ENCODE peak calls at places on chromosomes 7 and 10, in four cellular contexts. One of them, this sample, is unnamed.

GRCh38 chr10:4191354-4191753 is 406.3 kb upstream of the KLF6 start:
- DNase-seq in T-helper 2 cell: no peak
- DNase-seq in OCI-LY7: no peak
- DNase-seq in activated CD4-positive, alpha-beta memory T cell treated with anti-CD3 and anti-CD28 coated beads for 36 hours: no peak
- DNase-seq in this sample: no peak

GRCh38 chr7:136326045-136326610 is 349.0 kb upstream of the MTPN start:
- DNase-seq in T-helper 2 cell: peak
- DNase-seq in OCI-LY7: no peak
- DNase-seq in activated CD4-positive, alpha-beta memory T cell treated with anti-CD3 and anti-CD28 coated beads for 36 hours: no peak
- DNase-seq in this sample: peak

GRCh38 chr10:102674566-102674965 is 30.3 kb downstream of the TRIM8 start:
- DNase-seq in T-helper 2 cell: peak
- DNase-seq in OCI-LY7: no peak
- DNase-seq in activated CD4-positive, alpha-beta memory T cell treated with anti-CD3 and anti-CD28 coated beads for 36 hours: no peak
- DNase-seq in this sample: no peak

GRCh38 chr10:25843551-25844170 is 90.4 kb upstream of the MYO3A start:
- DNase-seq in T-helper 2 cell: no peak
- DNase-seq in OCI-LY7: no peak
- DNase-seq in activated CD4-positive, alpha-beta memory T cell treated with anti-CD3 and anti-CD28 coated beads for 36 hours: no peak
- DNase-seq in this sample: no peak

GRCh38 chr10:102476466-102477141 is 25.3 kb upstream of the C10orf95 start:
- DNase-seq in T-helper 2 cell: peak
- DNase-seq in OCI-LY7: no peak
- DNase-seq in activated CD4-positive, alpha-beta memory T cell treated with anti-CD3 and anti-CD28 coated beads for 36 hours: no peak
- DNase-seq in this sample: no peak

GRCh38 chr7:45065031-45065995 is 23.5 kb downstream of the NACAD start:
- DNase-seq in T-helper 2 cell: no peak
- DNase-seq in OCI-LY7: no peak
- DNase-seq in activated CD4-positive, alpha-beta memory T cell treated with anti-CD3 and anti-CD28 coated beads for 36 hours: no peak
- DNase-seq in this sample: no peak

GRCh38 chr7:136142583-136142982 is 165.4 kb upstream of the MTPN start:
- DNase-seq in T-helper 2 cell: no peak
- DNase-seq in OCI-LY7: no peak
- DNase-seq in activated CD4-positive, alpha-beta memory T cell treated with anti-CD3 and anti-CD28 coated beads for 36 hours: no peak
- DNase-seq in this sample: no peak

GRCh38 chr10:95920798-95921426 is 13.1 kb downstream of the CC2D2B start:
- DNase-seq in T-helper 2 cell: no peak
- DNase-seq in OCI-LY7: no peak
- DNase-seq in activated CD4-positive, alpha-beta memory T cell treated with anti-CD3 and anti-CD28 coated beads for 36 hours: no peak
- DNase-seq in this sample: no peak

GRCh38 chr7:117269417-117269816 is 53.4 kb downstream of the WNT2 start:
- DNase-seq in T-helper 2 cell: peak
- DNase-seq in OCI-LY7: no peak
- DNase-seq in activated CD4-positive, alpha-beta memory T cell treated with anti-CD3 and anti-CD28 coated beads for 36 hours: no peak
- DNase-seq in this sample: no peak

GRCh38 chr7:45687721-45688120 is 113.6 kb downstream of the ADCY1 start:
- DNase-seq in T-helper 2 cell: no peak
- DNase-seq in OCI-LY7: no peak
- DNase-seq in activated CD4-positive, alpha-beta memory T cell treated with anti-CD3 and anti-CD28 coated beads for 36 hours: no peak
- DNase-seq in this sample: no peak

GRCh38 chr7:156147104-156147503 is 334.8 kb upstream of the SHH start:
- DNase-seq in T-helper 2 cell: no peak
- DNase-seq in OCI-LY7: no peak
- DNase-seq in activated CD4-positive, alpha-beta memory T cell treated with anti-CD3 and anti-CD28 coated beads for 36 hours: no peak
- DNase-seq in this sample: peak

GRCh38 chr7:18320971-18321567 is 174.5 kb upstream of the HDAC9 start:
- DNase-seq in T-helper 2 cell: peak
- DNase-seq in OCI-LY7: peak
- DNase-seq in activated CD4-positive, alpha-beta memory T cell treated with anti-CD3 and anti-CD28 coated beads for 36 hours: no peak
- DNase-seq in this sample: no peak

GRCh38 chr7:122984021-122984420 is 11.5 kb downstream of the TAS2R16 start:
- DNase-seq in T-helper 2 cell: no peak
- DNase-seq in OCI-LY7: no peak
- DNase-seq in activated CD4-positive, alpha-beta memory T cell treated with anti-CD3 and anti-CD28 coated beads for 36 hours: no peak
- DNase-seq in this sample: no peak

GRCh38 chr7:74002474-74003017 is 25.4 kb upstream of the ELN start:
- DNase-seq in T-helper 2 cell: no peak
- DNase-seq in OCI-LY7: no peak
- DNase-seq in activated CD4-positive, alpha-beta memory T cell treated with anti-CD3 and anti-CD28 coated beads for 36 hours: peak
- DNase-seq in this sample: no peak

GRCh38 chr7:43152696-43153095 is 40.2 kb downstream of the HECW1 start:
- DNase-seq in T-helper 2 cell: no peak
- DNase-seq in OCI-LY7: no peak
- DNase-seq in activated CD4-positive, alpha-beta memory T cell treated with anti-CD3 and anti-CD28 coated beads for 36 hours: no peak
- DNase-seq in this sample: no peak

GRCh38 chr7:134778941-134779740 is at the start of gene CALD1:
- DNase-seq in T-helper 2 cell: no peak
- DNase-seq in OCI-LY7: no peak
- DNase-seq in activated CD4-positive, alpha-beta memory T cell treated with anti-CD3 and anti-CD28 coated beads for 36 hours: no peak
- DNase-seq in this sample: peak

GRCh38 chr7:79749851-79750250 is 296.4 kb upstream of the MAGI2 start:
- DNase-seq in T-helper 2 cell: no peak
- DNase-seq in OCI-LY7: no peak
- DNase-seq in activated CD4-positive, alpha-beta memory T cell treated with anti-CD3 and anti-CD28 coated beads for 36 hours: no peak
- DNase-seq in this sample: no peak

GRCh38 chr7:102916881-102917280 is 4.1 kb downstream of the LRRC17 start:
- DNase-seq in T-helper 2 cell: no peak
- DNase-seq in OCI-LY7: no peak
- DNase-seq in activated CD4-positive, alpha-beta memory T cell treated with anti-CD3 and anti-CD28 coated beads for 36 hours: no peak
- DNase-seq in this sample: no peak

GRCh38 chr10:127759276-127759675 is 22.3 kb downstream of the FOXI2 start:
- DNase-seq in T-helper 2 cell: no peak
- DNase-seq in OCI-LY7: no peak
- DNase-seq in activated CD4-positive, alpha-beta memory T cell treated with anti-CD3 and anti-CD28 coated beads for 36 hours: no peak
- DNase-seq in this sample: no peak

GRCh38 chr7:149714910-149715471 is 58.4 kb downstream of the ZNF467 start:
- DNase-seq in T-helper 2 cell: no peak
- DNase-seq in OCI-LY7: no peak
- DNase-seq in activated CD4-positive, alpha-beta memory T cell treated with anti-CD3 and anti-CD28 coated beads for 36 hours: peak
- DNase-seq in this sample: no peak

GRCh38 chr7:25376207-25376606 is 147.9 kb upstream of the NPVF start:
- DNase-seq in T-helper 2 cell: no peak
- DNase-seq in OCI-LY7: no peak
- DNase-seq in activated CD4-positive, alpha-beta memory T cell treated with anti-CD3 and anti-CD28 coated beads for 36 hours: no peak
- DNase-seq in this sample: no peak

GRCh38 chr10:34696423-34696822 is 118.7 kb downstream of the PARD3 start:
- DNase-seq in T-helper 2 cell: peak
- DNase-seq in OCI-LY7: no peak
- DNase-seq in activated CD4-positive, alpha-beta memory T cell treated with anti-CD3 and anti-CD28 coated beads for 36 hours: no peak
- DNase-seq in this sample: no peak

GRCh38 chr10:22874189-22874854 is 53.5 kb upstream of the ARMC3 start:
- DNase-seq in T-helper 2 cell: no peak
- DNase-seq in OCI-LY7: no peak
- DNase-seq in activated CD4-positive, alpha-beta memory T cell treated with anti-CD3 and anti-CD28 coated beads for 36 hours: no peak
- DNase-seq in this sample: no peak

GRCh38 chr7:131342864-131343263 is 15.2 kb downstream of the MKLN1 start:
- DNase-seq in T-helper 2 cell: no peak
- DNase-seq in OCI-LY7: no peak
- DNase-seq in activated CD4-positive, alpha-beta memory T cell treated with anti-CD3 and anti-CD28 coated beads for 36 hours: no peak
- DNase-seq in this sample: no peak

GRCh38 chr7:135238112-135238744 is 4.6 kb downstream of the STRA8 start:
- DNase-seq in T-helper 2 cell: no peak
- DNase-seq in OCI-LY7: peak
- DNase-seq in activated CD4-positive, alpha-beta memory T cell treated with anti-CD3 and anti-CD28 coated beads for 36 hours: peak
- DNase-seq in this sample: no peak

GRCh38 chr10:14477408-14477710 is 146.6 kb upstream of the FRMD4A start:
- DNase-seq in T-helper 2 cell: no peak
- DNase-seq in OCI-LY7: no peak
- DNase-seq in activated CD4-positive, alpha-beta memory T cell treated with anti-CD3 and anti-CD28 coated beads for 36 hours: no peak
- DNase-seq in this sample: no peak

GRCh38 chr10:97827778-97828291 is 21.8 kb upstream of the GOLGA7B start:
- DNase-seq in T-helper 2 cell: no peak
- DNase-seq in OCI-LY7: no peak
- DNase-seq in activated CD4-positive, alpha-beta memory T cell treated with anti-CD3 and anti-CD28 coated beads for 36 hours: no peak
- DNase-seq in this sample: no peak

GRCh38 chr10:624605-625334 is 64.7 kb downstream of the DIP2C start:
- DNase-seq in T-helper 2 cell: no peak
- DNase-seq in OCI-LY7: no peak
- DNase-seq in activated CD4-positive, alpha-beta memory T cell treated with anti-CD3 and anti-CD28 coated beads for 36 hours: no peak
- DNase-seq in this sample: peak

GRCh38 chr7:82700739-82701138 is 257.2 kb upstream of the CACNA2D1 start:
- DNase-seq in T-helper 2 cell: no peak
- DNase-seq in OCI-LY7: no peak
- DNase-seq in activated CD4-positive, alpha-beta memory T cell treated with anti-CD3 and anti-CD28 coated beads for 36 hours: no peak
- DNase-seq in this sample: no peak

GRCh38 chr7:43764039-43764789 is 5.7 kb downstream of the BLVRA start:
- DNase-seq in T-helper 2 cell: no peak
- DNase-seq in OCI-LY7: peak
- DNase-seq in activated CD4-positive, alpha-beta memory T cell treated with anti-CD3 and anti-CD28 coated beads for 36 hours: peak
- DNase-seq in this sample: no peak

GRCh38 chr10:46222364-46222935 is 64.3 kb upstream of the ANTXRL start:
- DNase-seq in T-helper 2 cell: no peak
- DNase-seq in OCI-LY7: no peak
- DNase-seq in activated CD4-positive, alpha-beta memory T cell treated with anti-CD3 and anti-CD28 coated beads for 36 hours: no peak
- DNase-seq in this sample: no peak

GRCh38 chr7:134866581-134866980 is 87.1 kb downstream of the CALD1 start:
- DNase-seq in T-helper 2 cell: no peak
- DNase-seq in OCI-LY7: no peak
- DNase-seq in activated CD4-positive, alpha-beta memory T cell treated with anti-CD3 and anti-CD28 coated beads for 36 hours: no peak
- DNase-seq in this sample: no peak

GRCh38 chr7:70660154-70660818 is 471.7 kb upstream of the GALNT17 start:
- DNase-seq in T-helper 2 cell: peak
- DNase-seq in OCI-LY7: no peak
- DNase-seq in activated CD4-positive, alpha-beta memory T cell treated with anti-CD3 and anti-CD28 coated beads for 36 hours: peak
- DNase-seq in this sample: no peak

This sample was measured in retinal pigment epithelial cell.